ENCODE peak calls at places on chromosomes 1 and 21, in eight cellular contexts. N is pancreas, P is H9, E is AG09319, O is HTR-8/SVneo, G is naive B cell, W is NB4, J is HuH-7. C is an unnamed sample.

GRCh38 chr1:40662151-40662550 is 3.3 kb downstream of the RIMS3 start:
- DNase-seq in P (no peak), W (no peak), G (no peak), N (no peak), J (no peak), O (no peak), E (no peak), C (no peak)

GRCh38 chr1:59994302-59995198 is 68.0 kb upstream of the CYP2J2 start:
- DNase-seq in N (no peak), W (no peak), J (no peak), O (no peak), P (no peak), E (no peak), G (no peak), C (no peak)

GRCh38 chr21:31909153-31909771 is 36.4 kb downstream of the HUNK start:
- DNase-seq in O (no peak), P (no peak), W (no peak), E (no peak), G (no peak), J (no peak), N (no peak), C (no peak)

GRCh38 chr1:181033799-181034391 is at the start of gene MR1:
- DNase-seq in E (peak), G (peak), J (no peak), W (peak), O (peak), N (no peak), P (no peak), C (no peak)

GRCh38 chr1:212315184-212315583 is 30.0 kb downstream of the PPP2R5A start:
- DNase-seq in N (no peak), J (no peak), P (no peak), W (no peak), O (no peak), E (no peak), G (no peak), C (no peak)

GRCh38 chr1:184416476-184416875 is 29.6 kb downstream of the C1orf21 start:
- DNase-seq in E (no peak), J (no peak), O (no peak), G (no peak), W (no peak), P (no peak), N (no peak), C (no peak)

GRCh38 chr21:44510508-44511218 is 29.3 kb downstream of the KRTAP10-1 start:
- DNase-seq in G (peak), P (peak), J (peak), E (no peak), W (peak), N (peak), O (peak), C (peak)

GRCh38 chr1:9827558-9828185 is 3.9 kb upstream of the CLSTN1 start:
- DNase-seq in O (no peak), J (no peak), W (peak), N (no peak), G (no peak), P (peak), E (no peak), C (no peak)

GRCh38 chr1:12629521-12629956 is 11.5 kb upstream of the DHRS3 start:
- DNase-seq in N (no peak), G (no peak), J (no peak), E (no peak), W (no peak), P (peak), O (no peak), C (no peak)

GRCh38 chr1:172851077-172851476 is 192.2 kb downstream of the FASLG start:
- DNase-seq in G (no peak), J (no peak), P (peak), N (no peak), W (no peak), E (no peak), O (no peak), C (no peak)

GRCh38 chr1:6000444-6001288 is 8.4 kb upstream of the NPHP4 start:
- DNase-seq in P (no peak), W (no peak), G (no peak), J (no peak), E (no peak), N (no peak), O (no peak), C (peak)